ENCODE peak calls at places on chromosomes 1 and 21, in eight cellular contexts. W, Y, H, K, J, T, N and A are unnamed samples.

GRCh38 chr1:218481116-218481775 is 136.1 kb downstream of the TGFB2 start:
- DNase-seq in T (peak; percentile 46), H (no peak), W (no peak), K (no peak), Y (peak; percentile 91), N (no peak), J (no peak), A (no peak)

GRCh38 chr1:201648066-201648910 is 109.4 kb downstream of the NAV1 start:
- DNase-seq in W (peak; percentile 79), T (peak; percentile 74), J (peak; percentile 64), H (no peak), N (peak; percentile 66), Y (peak; percentile 79), K (peak; percentile 82), A (peak; percentile 77)

GRCh38 chr21:28336299-28336698 is 656.4 kb downstream of the LTN1 start:
- DNase-seq in H (peak; percentile 57), J (no peak), T (peak; percentile 98), N (no peak), Y (peak; percentile 91), K (peak; percentile 74), W (peak; percentile 49), A (no peak)

GRCh38 chr1:178573330-178573729 is 60.4 kb downstream of the TEX35 start:
- DNase-seq in H (no peak), T (no peak), K (no peak), Y (no peak), W (no peak), J (no peak), N (no peak), A (no peak)

GRCh38 chr1:119132179-119132578 is 8.3 kb downstream of the WARS2 start:
- DNase-seq in Y (no peak), T (peak; percentile 5), W (no peak), H (no peak), N (peak; percentile 22), J (no peak), K (no peak), A (no peak)

GRCh38 chr1:117861694-117862093 is 67.7 kb downstream of the GDAP2 start:
- DNase-seq in W (no peak), N (no peak), T (no peak), J (no peak), H (no peak), Y (no peak), K (no peak), A (no peak)

GRCh38 chr1:67945733-67946374 is 104.6 kb downstream of the DIRAS3 start:
- DNase-seq in H (no peak), T (no peak), Y (no peak), N (peak; percentile 35), W (no peak), J (no peak), K (peak; percentile 87), A (peak; percentile 30)

GRCh38 chr1:243213045-243213787 is 41.9 kb downstream of the CEP170 start:
- DNase-seq in W (no peak), K (no peak), Y (peak; percentile 85), N (no peak), T (peak; percentile 90), H (no peak), J (no peak), A (no peak)

GRCh38 chr21:46150073-46150472 is 5.3 kb downstream of the FTCD start:
- DNase-seq in N (no peak), T (no peak), Y (no peak), H (no peak), K (no peak), W (no peak), J (peak; percentile 41), A (no peak)

GRCh38 chr1:176119549-176119948 is 87.5 kb downstream of the COP1 start:
- DNase-seq in T (peak; percentile 13), H (no peak), N (no peak), Y (peak; percentile 7), W (no peak), K (no peak), J (no peak), A (no peak)

GRCh38 chr1:20448626-20449215 is 37.3 kb downstream of the CAMK2N1 start:
- DNase-seq in T (no peak), J (no peak), Y (no peak), N (no peak), H (no peak), W (peak; percentile 87), K (no peak), A (no peak)

GRCh38 chr1:115496904-115497527 is 144.8 kb upstream of the VANGL1 start:
- DNase-seq in T (peak; percentile 56), H (no peak), W (no peak), N (no peak), Y (peak; percentile 70), J (no peak), K (no peak), A (peak; percentile 44)

DNA sequence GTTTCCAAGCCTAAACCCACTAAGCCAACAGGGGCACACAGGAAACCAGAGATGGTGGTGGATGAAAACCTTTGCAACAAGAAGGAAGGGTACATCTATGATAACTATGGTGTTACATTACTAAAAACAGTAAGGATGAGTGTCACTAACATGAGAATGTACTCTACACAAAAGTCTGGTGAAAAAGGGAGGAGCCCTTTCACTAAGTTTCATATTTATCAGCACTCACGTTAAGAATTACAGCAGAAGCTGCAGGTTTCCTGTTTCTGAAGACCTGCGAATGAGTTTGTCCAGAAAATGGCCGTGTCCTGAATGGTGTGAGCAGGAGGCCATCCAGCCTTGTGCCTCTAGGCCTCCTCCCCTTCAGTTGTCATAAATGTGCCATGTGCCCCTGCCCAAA is 17.8 kb downstream of the ABCG1 start:
- DNase-seq in J (no peak), T (no peak), Y (no peak), N (no peak), H (no peak), W (no peak), K (no peak), A (no peak)
- H3K4me3 ChIP-seq in J (no peak overlapping the region), T (no peak overlapping the region), Y (no peak overlapping the region), N (no peak overlapping the region), H (no peak overlapping the region), W (no peak overlapping the region), K (no peak overlapping the region), A (no peak overlapping the region)

GRCh38 chr1:17596651-17597509 is 57.4 kb downstream of the ARHGEF10L start:
- DNase-seq in J (peak; percentile 90), H (peak; percentile 24), T (no peak), K (peak; percentile 35), W (no peak), N (no peak), Y (no peak), A (peak; percentile 86)
- H3K4me3 ChIP-seq in J (no peak overlapping the region), H (no peak overlapping the region), T (no peak overlapping the region), K (no peak overlapping the region), W (no peak overlapping the region), N (no peak overlapping the region), Y (no peak overlapping the region), A (peak overlapping the region; percentile 5)

GRCh38 chr21:42405064-42406059 is 1.7 kb downstream of the UBASH3A start:
- DNase-seq in Y (no peak), H (no peak), W (no peak), J (no peak), T (no peak), K (no peak), N (no peak), A (no peak)

GRCh38 chr21:42406846-42407245 is 3.1 kb downstream of the UBASH3A start:
- DNase-seq in N (no peak), H (no peak), T (no peak), K (no peak), W (no peak), J (no peak), Y (no peak), A (no peak)

GRCh38 chr21:42409366-42409765 is 5.7 kb downstream of the UBASH3A start:
- DNase-seq in K (no peak), W (no peak), Y (no peak), T (no peak), H (no peak), N (no peak), J (no peak), A (no peak)

GRCh38 chr21:42406201-42406601 is 2.5 kb downstream of the UBASH3A start:
- DNase-seq in T (no peak), J (no peak), W (no peak), Y (no peak), H (no peak), N (no peak), K (no peak), A (no peak)

GRCh38 chr21:42407476-42407875 is 3.8 kb downstream of the UBASH3A start:
- DNase-seq in T (no peak), J (no peak), N (no peak), K (no peak), Y (no peak), H (no peak), W (no peak), A (no peak)
- H3K4me3 ChIP-seq in T (no peak overlapping the region), J (no peak overlapping the region), N (no peak overlapping the region), K (no peak overlapping the region), Y (no peak overlapping the region), H (peak overlapping the region; percentile 28), W (no peak overlapping the region), A (no peak overlapping the region)

GRCh38 chr1:235919797-235920475 is 53.2 kb upstream of the LYST start:
- DNase-seq in W (peak; percentile 49), Y (peak; percentile 82), K (no peak), N (no peak), J (no peak), H (no peak), T (peak; percentile 90), A (peak; percentile 51)
- H3K4me3 ChIP-seq in W (no peak overlapping the region), Y (no peak overlapping the region), K (no peak overlapping the region), N (no peak overlapping the region), J (no peak overlapping the region), H (peak overlapping the region; percentile 65), T (no peak overlapping the region), A (no peak overlapping the region)